ENCODE peak calls at places on chromosomes 3 and 15, in four cellular contexts. E is PC-3, M is Panc1, Z is heart left ventricle. C is an unnamed sample. For H3K4me1, the result is how much of the 10 kb centered on the place peaks cover.

GRCh38 chr3:143150979-143151726 is 31.6 kb downstream of the CHST2 start:
- DNase-seq in E (no peak), Z (peak), M (no peak), C (no peak)

GRCh38 chr3:73883497-73883896 is 258.8 kb upstream of the PDZRN3 start:
- DNase-seq in M (no peak), E (no peak), Z (no peak), C (no peak)

GRCh38 chr15:73394782-73395181 is 26.0 kb upstream of the HCN4 start:
- DNase-seq in E (no peak), Z (peak), M (no peak), C (no peak)

GRCh38 chr15:67096536-67097294 is 31.3 kb downstream of the SMAD3 start:
- DNase-seq in M (no peak), Z (no peak), E (peak), C (peak)

GRCh38 chr15:33443699-33444098 is 132.9 kb downstream of the RYR3 start:
- DNase-seq in M (no peak), E (no peak), Z (no peak), C (no peak)

GRCh38 chr3:97719156-97719821 is 45.3 kb upstream of the ARL6 start:
- DNase-seq in M (peak), E (peak), Z (peak), C (peak)

GRCh38 chr3:155640098-155640497 is 104.8 kb downstream of the PLCH1 start:
- DNase-seq in M (no peak), E (no peak), Z (no peak), C (peak)

GRCh38 chr3:56373386-56373785 is 94.9 kb downstream of the ERC2 start:
- DNase-seq in E (no peak), M (no peak), Z (no peak), C (no peak)

GRCh38 chr15:84734794-84735479 is 13.5 kb upstream of the ZNF592 start:
- DNase-seq in M (no peak), Z (peak), E (peak), C (peak)

GRCh38 chr3:190432216-190432615 is 17.5 kb downstream of the TMEM207 start:
- DNase-seq in M (no peak), E (peak), Z (no peak), C (peak)

GRCh38 chr3:47825590-47825989 is 22.7 kb downstream of the DHX30 start:
- DNase-seq in M (no peak), Z (no peak), E (no peak), C (no peak)

GRCh38 chr3:188244395-188244861 is 90.5 kb downstream of the LPP start:
- DNase-seq in Z (no peak), M (no peak), E (peak), C (peak)

GRCh38 chr3:129035360-129036233 is 25.0 kb upstream of the GP9 start:
- DNase-seq in E (no peak), M (no peak), Z (peak), C (no peak)

GRCh38 chr3:156681003-156681402 is 6.6 kb downstream of the TIPARP start:
- DNase-seq in E (peak), Z (peak), M (no peak), C (no peak)

GRCh38 chr3:13688824-13689223 is 139.9 kb downstream of the FBLN2 start:
- DNase-seq in Z (no peak), E (no peak), M (no peak), C (no peak)

GRCh38 chr15:88788036-88788435 is 15.2 kb upstream of the ACAN start:
- DNase-seq in Z (no peak), M (no peak), E (no peak), C (no peak)

GRCh38 chr3:71168961-71169411 is 414.5 kb downstream of the FOXP1 start:
- DNase-seq in M (no peak), E (no peak), Z (no peak), C (no peak)

GRCh38 chr3:52130966-52131637 is 23.1 kb downstream of the POC1A start:
- DNase-seq in M (no peak), E (no peak), Z (no peak), C (no peak)

GRCh38 chr3:15325228-15325627 is 7.2 kb downstream of the SH3BP5 start:
- DNase-seq in Z (no peak), M (no peak), E (peak), C (peak)

GRCh38 chr15:49075876-49076275 is 29.6 kb upstream of the SECISBP2L start:
- DNase-seq in E (no peak), Z (no peak), M (no peak), C (no peak)

GRCh38 chr15:22241451-22241850 is 161.1 kb downstream of the OR4M2 start:
- DNase-seq in M (no peak), E (no peak), Z (no peak), C (no peak)

GRCh38 chr3:41683666-41684350 is 278.1 kb downstream of the ULK4 start:
- DNase-seq in Z (no peak), E (peak), M (no peak), C (peak)

GRCh38 chr3:67018105-67018788 is 20.1 kb downstream of the KBTBD8 start:
- DNase-seq in Z (peak), E (no peak), M (no peak), C (no peak)

GRCh38 chr3:195159819-195160175 is 111.2 kb downstream of the XXYLT1 start:
- DNase-seq in E (peak), Z (no peak), M (no peak), C (no peak)

GRCh38 chr3:14774431-14774830 is 44.3 kb upstream of the FGD5 start:
- DNase-seq in M (no peak), E (no peak), Z (no peak), C (peak)

GRCh38 chr3:115960799-115961198 is 337.5 kb downstream of the GAP43 start:
- DNase-seq in E (no peak), Z (peak), M (no peak), C (no peak)

GRCh38 chr3:42936157-42936981 is 30.4 kb downstream of the ZNF662 start:
- DNase-seq in E (no peak), M (no peak), Z (peak), C (no peak)

GRCh38 chr15:25715536-25716413 is 147.4 kb downstream of the ATP10A start:
- DNase-seq in E (no peak), Z (no peak), M (no peak), C (no peak)

GRCh38 chr3:123372789-123373534 is 75.9 kb downstream of the ADCY5 start:
- DNase-seq in Z (no peak), M (no peak), E (no peak), C (no peak)

GRCh38 chr3:53180305-53181023 is 19.5 kb downstream of the PRKCD start:
- DNase-seq in M (no peak), Z (no peak), E (no peak), C (no peak)
- H3K4me1 ChIP-seq in M (under half), Z (under half), E (under half), C (under half)

GRCh38 chr15:91941871-91942270 is 88.4 kb downstream of the SLCO3A1 start:
- DNase-seq in E (peak), M (no peak), Z (no peak), C (no peak)
- H3K4me1 ChIP-seq in E (under half), M (under half), Z (half or more), C (under half)

GRCh38 chr15:70091649-70092461 is 5.9 kb downstream of the TLE3 start:
- DNase-seq in M (no peak), E (peak), Z (no peak), C (no peak)

GRCh38 chr15:70088887-70089691 is 8.6 kb downstream of the TLE3 start:
- DNase-seq in E (no peak), M (no peak), Z (peak), C (no peak)

GRCh38 chr15:70092462-70092850 is 5.3 kb downstream of the TLE3 start:
- DNase-seq in M (no peak), E (no peak), Z (no peak), C (no peak)

GRCh38 chr15:70089692-70089971 is 8.1 kb downstream of the TLE3 start:
- DNase-seq in M (no peak), E (peak), Z (no peak), C (no peak)

DNA sequence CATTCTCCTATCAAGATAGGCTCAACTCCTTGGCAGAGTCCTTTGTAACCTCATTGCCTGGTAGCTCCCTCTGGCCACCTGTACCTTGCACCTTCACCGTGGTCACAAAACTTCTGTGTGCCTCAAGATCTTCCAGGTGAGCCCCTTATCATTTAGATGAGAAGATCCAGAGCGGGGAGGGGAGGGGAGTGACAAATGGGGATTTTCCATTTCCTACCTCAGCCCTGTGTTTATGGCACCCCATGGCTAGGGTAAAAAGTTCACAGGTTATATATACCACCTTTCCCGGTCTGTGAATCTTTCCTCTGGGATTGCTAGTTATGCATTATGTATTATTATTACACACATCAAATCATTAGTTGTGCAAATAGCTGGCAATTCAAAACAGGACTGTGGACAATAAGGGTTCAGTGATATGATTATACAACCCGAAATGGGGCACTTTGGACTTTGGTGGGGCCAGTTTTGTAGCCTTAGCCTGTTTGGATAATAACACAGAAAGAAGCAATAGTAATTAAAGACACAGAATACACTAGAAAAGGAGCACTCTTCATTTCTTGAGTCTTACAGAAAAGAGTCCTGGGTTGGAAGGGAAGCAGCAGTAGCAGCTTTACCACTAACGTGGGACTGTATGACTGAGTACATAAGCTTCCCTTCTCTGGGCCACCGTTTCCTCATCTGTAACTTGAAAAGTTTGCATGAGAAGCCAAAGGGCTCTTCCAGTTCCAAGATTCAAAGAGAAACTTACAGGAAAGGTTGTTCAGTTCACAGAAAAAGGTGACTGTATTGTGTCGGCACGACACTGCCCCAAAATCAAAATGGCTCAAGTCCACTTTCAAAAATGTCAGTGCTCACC is 7.1 kb downstream of the TLE3 start:
- DNase-seq in E (no peak), M (no peak), Z (no peak), C (no peak)
- H3K4me1 ChIP-seq in E (under half), M (half or more), Z (half or more), C (under half)

GRCh38 chr15:90037510-90037860 is 36.4 kb downstream of the ZNF710 start:
- DNase-seq in Z (no peak), M (no peak), E (no peak), C (no peak)

GRCh38 chr15:90036806-90037509 is 35.8 kb downstream of the ZNF710 start:
- DNase-seq in E (no peak), Z (no peak), M (no peak), C (no peak)

GRCh38 chr15:90039996-90040395 is 38.9 kb downstream of the ZNF710 start:
- DNase-seq in E (no peak), Z (no peak), M (no peak), C (no peak)

GRCh38 chr15:90037961-90038633 is 37.0 kb downstream of the ZNF710 start:
- DNase-seq in Z (no peak), E (no peak), M (no peak), C (no peak)

GRCh38 chr15:90038639-90039095 is 37.5 kb downstream of the ZNF710 start:
- DNase-seq in E (no peak), M (no peak), Z (no peak), C (no peak)
- H3K4me1 ChIP-seq in E (under half), M (under half), Z (under half), C (under half)